ENCODE peak calls at places on chromosomes 16 and 17, in five cellular contexts. P, W, X, L and Y are unnamed samples. For H3K36me3, the result is how much of the 10 kb centered on the place peaks cover.

GRCh38 chr17:42553866-42554249 is 1.1 kb downstream of the HSD17B1 start:
- DNase-seq in W (no peak), L (no peak), X (no peak), P (peak), Y (peak)

GRCh38 chr16:11658896-11659708 is 9.2 kb upstream of the SNN start:
- DNase-seq in P (peak), X (peak), L (no peak), W (no peak), Y (no peak)

GRCh38 chr17:65433157-65433556 is 128.3 kb downstream of the AXIN2 start:
- DNase-seq in W (no peak), L (no peak), P (no peak), X (no peak), Y (no peak)

GRCh38 chr16:70696952-70697600 is 11.2 kb upstream of the MTSS2 start:
- DNase-seq in W (peak), L (no peak), X (no peak), P (no peak), Y (no peak)

GRCh38 chr17:46984341-46984740 is 5.3 kb upstream of the RPRML start:
- DNase-seq in P (no peak), W (no peak), L (no peak), X (no peak), Y (no peak)

GRCh38 chr17:9465216-9465921 is 110.3 kb downstream of the STX8 start:
- DNase-seq in P (no peak), L (no peak), X (peak), W (no peak), Y (no peak)

GRCh38 chr16:48330847-48331204 is 54.4 kb downstream of the SIAH1 start:
- DNase-seq in W (no peak), P (no peak), L (no peak), X (no peak), Y (no peak)

GRCh38 chr17:62718420-62718819 is 89.7 kb downstream of the MARCHF10 start:
- DNase-seq in P (no peak), L (no peak), W (peak), X (peak), Y (no peak)

GRCh38 chr17:45116434-45117016 is 15.8 kb downstream of the PLCD3 start:
- DNase-seq in X (no peak), L (no peak), P (no peak), W (no peak), Y (no peak)

GRCh38 chr17:31907342-31907975 is 6.0 kb upstream of the UTP6 start:
- DNase-seq in P (no peak), L (no peak), X (peak), W (no peak), Y (peak)

GRCh38 chr16:68452176-68452575 is 3.9 kb upstream of the SMPD3 start:
- DNase-seq in W (peak), P (no peak), L (no peak), X (no peak), Y (no peak)

GRCh38 chr17:10798910-10799309 is 5.0 kb downstream of the TMEM238L start:
- DNase-seq in W (no peak), X (no peak), L (no peak), P (no peak), Y (no peak)

DNA sequence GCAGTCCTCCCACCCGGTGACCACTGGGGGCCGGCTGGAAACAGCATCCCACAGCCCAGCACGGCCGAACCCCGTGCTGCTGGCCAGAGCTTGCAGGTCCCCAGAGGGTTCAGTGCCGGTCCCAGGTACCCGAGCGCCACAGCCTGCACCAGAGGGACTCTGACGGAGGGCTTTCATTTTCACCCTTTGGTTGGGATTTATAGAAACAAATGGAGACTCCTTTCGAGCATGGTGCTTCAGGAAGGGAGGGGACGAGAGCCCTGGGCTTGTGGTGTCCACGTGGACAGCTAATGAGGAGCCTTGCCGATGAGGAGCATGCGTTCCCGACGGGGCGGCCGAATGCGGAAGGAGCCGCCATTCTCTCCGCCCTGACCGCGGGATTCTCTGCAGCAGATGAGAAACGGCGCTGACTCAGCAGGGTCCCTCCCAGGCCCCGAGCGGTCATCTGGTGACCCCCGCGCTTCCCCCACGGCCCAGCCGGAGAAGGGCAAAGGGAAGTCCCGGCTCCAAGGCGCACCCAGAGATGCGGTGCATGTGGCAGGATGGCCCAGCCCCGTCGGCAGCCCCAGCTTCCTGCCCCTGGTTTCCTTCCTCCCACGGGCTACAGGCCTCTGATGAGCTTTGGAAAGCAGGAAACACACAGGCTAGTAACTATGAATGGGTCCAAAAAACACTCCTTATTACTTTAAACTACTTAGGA is 9.8 kb downstream of the SLC38A10 start:
- DNase-seq in W (no peak), X (peak), P (peak), L (peak), Y (peak)
- H3K4me3 ChIP-seq in W (no peak), X (no peak), P (peak), L (peak), Y (no peak)

GRCh38 chr17:82665891-82666290 is 17.6 kb upstream of the WDR45B start:
- DNase-seq in L (no peak), P (peak), X (no peak), W (no peak), Y (peak)
- H3K36me3 ChIP-seq in L (under half), P (under half), X (under half), W (under half), Y (under half)

GRCh38 chr16:21667575-21667974 is 3.8 kb downstream of the OTOA start:
- DNase-seq in L (no peak), P (no peak), W (no peak), X (no peak), Y (no peak)

GRCh38 chr16:21663889-21664647 is at the start of gene OTOA:
- DNase-seq in L (peak), W (no peak), X (no peak), P (peak), Y (no peak)

GRCh38 chr16:21664801-21665492 is 1.2 kb downstream of the OTOA start:
- DNase-seq in P (no peak), W (no peak), L (no peak), X (no peak), Y (no peak)

GRCh38 chr16:21666772-21667171 is 3.0 kb downstream of the OTOA start:
- DNase-seq in P (no peak), L (no peak), X (no peak), W (no peak), Y (no peak)
- H3K27ac ChIP-seq in P (no peak), L (no peak), X (no peak), W (no peak), Y (no peak)

DNA sequence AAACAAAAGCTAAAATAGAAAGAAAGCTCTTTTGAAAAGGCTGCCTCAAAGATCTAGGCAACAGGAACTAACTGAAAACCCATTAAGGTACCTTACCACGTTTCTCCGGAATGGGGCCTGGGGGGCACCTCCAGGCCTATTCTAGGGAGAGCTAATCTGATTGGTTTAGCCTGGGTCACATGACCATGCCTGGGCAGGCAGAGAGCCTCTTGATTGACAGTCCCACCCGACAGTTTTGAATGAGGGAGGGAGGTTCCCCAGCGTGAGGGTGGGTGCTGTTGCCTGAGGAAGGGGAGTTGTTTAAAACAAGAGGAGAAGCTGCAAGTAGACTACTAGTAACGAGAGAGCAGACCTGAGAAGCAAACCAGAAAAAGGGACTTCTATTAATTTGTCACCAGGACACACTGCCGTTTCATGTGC is 143.4 kb upstream of the HS3ST2 start:
- DNase-seq in X (no peak), L (no peak), P (no peak), W (no peak), Y (no peak)
- H3K4me3 ChIP-seq in X (no peak), L (no peak), P (no peak), W (no peak), Y (no peak)

DNA sequence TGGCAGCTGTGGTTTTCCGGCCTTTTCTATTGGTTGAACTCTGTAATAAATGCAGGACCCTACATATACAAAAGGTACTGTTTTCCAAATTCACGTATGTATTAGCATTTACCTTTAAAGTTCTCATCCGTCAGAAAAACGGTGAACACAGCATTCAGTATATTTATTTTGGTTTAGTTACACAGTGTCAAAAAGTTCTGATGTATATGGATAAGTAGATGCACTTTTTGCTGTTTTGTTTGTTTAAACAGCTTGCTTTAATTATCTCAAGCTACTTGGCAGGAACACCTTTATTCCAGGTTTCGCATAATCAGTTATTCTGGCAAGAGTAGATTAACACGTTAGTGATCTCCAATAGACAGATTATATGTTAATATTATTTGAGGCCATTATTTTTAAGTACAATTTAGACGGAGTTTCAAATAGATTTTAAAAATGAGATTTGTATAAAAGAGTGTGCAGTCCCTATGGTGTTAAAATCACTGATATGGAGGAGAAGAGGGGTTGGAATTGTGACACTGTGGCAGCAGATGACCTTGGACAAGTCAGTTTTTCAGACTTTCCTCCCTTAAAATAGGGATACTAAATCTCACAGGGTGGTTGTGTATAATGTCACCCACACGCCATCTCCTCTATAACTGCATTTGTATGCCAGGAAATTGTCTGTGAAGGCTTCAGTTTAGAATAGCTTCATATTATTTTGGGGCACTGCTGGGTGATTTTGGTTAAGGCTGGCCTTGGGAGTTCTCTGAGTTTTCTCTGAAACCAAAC is 2.1 kb downstream of the HERPUD1 start:
- DNase-seq in X (no peak), W (no peak), P (no peak), L (no peak), Y (no peak)
- H3K36me3 ChIP-seq in X (under half), W (half or more), P (under half), L (under half), Y (under half)

GRCh38 chr17:58527306-58527705 is 12.9 kb upstream of the MTMR4 start:
- DNase-seq in P (no peak), W (peak), L (no peak), X (no peak), Y (no peak)
- H3K27ac ChIP-seq in P (peak), W (no peak), L (no peak), X (no peak), Y (peak)

GRCh38 chr16:57815987-57816745 is 13.9 kb upstream of the KIFC3 start:
- DNase-seq in P (peak), W (peak), X (peak), L (no peak), Y (peak)
- H3K4me3 ChIP-seq in P (no peak), W (no peak), X (no peak), L (no peak), Y (no peak)

GRCh38 chr16:58556678-58557077 is 41.4 kb downstream of the SETD6 start:
- DNase-seq in X (no peak), L (no peak), P (no peak), W (no peak), Y (no peak)
- H3K36me3 ChIP-seq in X (under half), L (half or more), P (half or more), W (under half), Y (under half)

GRCh38 chr17:15958484-15958854 is 13.5 kb downstream of the ADORA2B start:
- DNase-seq in W (no peak), L (no peak), X (no peak), P (no peak), Y (no peak)
- H3K27ac ChIP-seq in W (peak), L (no peak), X (peak), P (peak), Y (no peak)

GRCh38 chr17:7018331-7018964 is 4.4 kb upstream of the BCL6B start:
- DNase-seq in X (no peak), W (no peak), P (no peak), L (no peak), Y (peak)
- H3K4me3 ChIP-seq in X (peak), W (no peak), P (peak), L (no peak), Y (peak)